ENCODE peak calls at places on chromosome 20, in six cellular contexts. P is stomach; G is heart left ventricle; N is A549; L is CD8-positive, alpha-beta memory T cell; O is RWPE1. K is an unnamed sample.

GRCh38 chr20:19644085-19644484 is 114.0 kb upstream of the RIN2 start:
- DNase-seq in P (no peak), G (no peak), N (no peak), O (peak), L (no peak), K (no peak)

GRCh38 chr20:14093652-14094051 is 98.3 kb downstream of the MACROD2 start:
- DNase-seq in P (peak), O (no peak), G (no peak), N (no peak), L (no peak), K (no peak)

GRCh38 chr20:51366155-51366886 is 176.2 kb downstream of the NFATC2 start:
- DNase-seq in N (peak), O (peak), L (no peak), P (peak), G (peak), K (peak)

GRCh38 chr20:41205313-41205712 is 68.0 kb downstream of the PLCG1 start:
- DNase-seq in G (peak), L (no peak), O (no peak), N (no peak), P (no peak), K (no peak)

GRCh38 chr20:45059022-45059728 is 41.8 kb downstream of the KCNS1 start:
- DNase-seq in O (peak), L (no peak), P (no peak), G (no peak), N (no peak), K (no peak)

GRCh38 chr20:12847862-12848261 is 160.9 kb upstream of the SPTLC3 start:
- DNase-seq in P (no peak), N (no peak), G (no peak), O (peak), L (no peak), K (peak)

GRCh38 chr20:44137210-44137781 is 49.7 kb downstream of the JPH2 start:
- DNase-seq in O (peak), L (no peak), N (peak), P (no peak), G (peak), K (no peak)

GRCh38 chr20:33862709-33863403 is 51.7 kb downstream of the CHMP4B start:
- DNase-seq in O (peak), P (peak), G (peak), L (peak), N (peak), K (peak)

GRCh38 chr20:12860619-12861247 is 148.0 kb upstream of the SPTLC3 start:
- DNase-seq in N (no peak), O (no peak), G (no peak), P (no peak), L (no peak), K (no peak)

GRCh38 chr20:19974621-19975435 is 42.3 kb upstream of the NAA20 start:
- DNase-seq in O (peak), G (peak), L (no peak), P (peak), N (peak), K (peak)

GRCh38 chr20:23103284-23104018 is 17.3 kb upstream of the CD93 start:
- DNase-seq in P (no peak), O (no peak), G (no peak), N (no peak), L (no peak), K (no peak)

GRCh38 chr20:17542993-17543412 is 11.8 kb upstream of the BFSP1 start:
- DNase-seq in O (no peak), L (no peak), N (no peak), G (no peak), P (no peak), K (no peak)

GRCh38 chr20:57445298-57445697 is 54.1 kb downstream of the RBM38 start:
- DNase-seq in N (no peak), G (peak), L (no peak), O (no peak), P (no peak), K (no peak)

GRCh38 chr20:35463455-35464300 is 8.3 kb downstream of the CEP250 start:
- DNase-seq in O (peak), L (peak), G (peak), N (peak), P (peak), K (peak)

GRCh38 chr20:18197382-18198070 is 59.9 kb downstream of the KAT14 start:
- DNase-seq in O (peak), P (no peak), N (no peak), L (no peak), G (no peak), K (no peak)

GRCh38 chr20:41138527-41139226 is 1.3 kb downstream of the PLCG1 start:
- DNase-seq in G (no peak), L (peak), N (no peak), P (no peak), O (peak), K (no peak)

GRCh38 chr20:50146732-50147662 is 6.5 kb downstream of the PEDS1 start:
- DNase-seq in P (peak), G (no peak), O (peak), L (peak), N (no peak), K (peak)

GRCh38 chr20:23449400-23449799 is 3.3 kb downstream of the CST11 start:
- DNase-seq in L (no peak), P (no peak), N (no peak), O (no peak), G (no peak), K (no peak)

GRCh38 chr20:35621560-35621946 is 5.9 kb downstream of the SPAG4 start:
- DNase-seq in O (no peak), L (no peak), G (no peak), N (peak), P (no peak), K (no peak)

GRCh38 chr20:60306516-60306915 is 348.3 kb downstream of the CDH26 start:
- DNase-seq in G (no peak), P (no peak), N (no peak), L (no peak), O (no peak), K (no peak)

GRCh38 chr20:11274137-11274536 is 600.3 kb upstream of the JAG1 start:
- DNase-seq in P (no peak), L (no peak), N (peak), G (no peak), O (peak), K (peak)

GRCh38 chr20:60993647-60994046 is 258.4 kb upstream of the CDH4 start:
- DNase-seq in N (peak), O (no peak), L (no peak), G (no peak), P (no peak), K (peak)

GRCh38 chr20:61099786-61100185 is 152.3 kb upstream of the CDH4 start:
- DNase-seq in N (no peak), O (no peak), L (no peak), G (no peak), P (no peak), K (no peak)

GRCh38 chr20:34581341-34582189 is 23.0 kb downstream of the MAP1LC3A start:
- DNase-seq in P (no peak), N (no peak), L (no peak), G (peak), O (no peak), K (peak)

GRCh38 chr20:45436732-45437485 is 21.0 kb downstream of the PIGT start:
- DNase-seq in L (peak), N (peak), G (peak), O (peak), P (peak), K (peak)

GRCh38 chr20:50354690-50355592 is 155.2 kb upstream of the PTPN1 start:
- DNase-seq in L (no peak), P (no peak), O (peak), N (no peak), G (peak), K (no peak)

GRCh38 chr20:16518068-16518783 is 55.0 kb downstream of the KIF16B start:
- DNase-seq in L (no peak), G (no peak), N (peak), O (peak), P (peak), K (peak)

GRCh38 chr20:36848078-36848660 is 27.8 kb upstream of the TLDC2 start:
- DNase-seq in N (peak), O (no peak), G (peak), L (no peak), P (no peak), K (no peak)

GRCh38 chr20:11624704-11625103 is 293.0 kb upstream of the BTBD3 start:
- DNase-seq in N (no peak), G (no peak), P (no peak), O (no peak), L (no peak), K (no peak)

GRCh38 chr20:19492937-19493336 is 265.1 kb upstream of the RIN2 start:
- DNase-seq in N (no peak), G (no peak), O (no peak), P (no peak), L (no peak), K (no peak)

GRCh38 chr20:36519944-36520343 is 21.4 kb upstream of the MYL9 start:
- DNase-seq in P (no peak), G (no peak), N (no peak), L (no peak), O (no peak), K (no peak)

GRCh38 chr20:17856024-17856564 is 112.5 kb downstream of the SNX5 start:
- DNase-seq in L (no peak), N (no peak), G (no peak), P (peak), O (no peak), K (no peak)

GRCh38 chr20:33694666-33695065 is 8.5 kb upstream of the E2F1 start:
- DNase-seq in O (no peak), L (no peak), G (no peak), P (no peak), N (no peak), K (no peak)

GRCh38 chr20:62303049-62303326 is 191 bp downstream of the ADRM1 start:
- DNase-seq in G (no peak), L (no peak), N (no peak), P (no peak), O (peak), K (no peak)
- H3K27ac ChIP-seq in G (peak), L (peak), N (peak), P (peak), O (peak), K (peak)

GRCh38 chr20:46562373-46563169 is 12.1 kb upstream of the OCSTAMP start:
- DNase-seq in P (peak), N (peak), G (peak), O (peak), L (peak), K (peak)
- H3K27ac ChIP-seq in P (peak), N (peak), G (no peak), O (no peak), L (no peak), K (no peak)

DNA sequence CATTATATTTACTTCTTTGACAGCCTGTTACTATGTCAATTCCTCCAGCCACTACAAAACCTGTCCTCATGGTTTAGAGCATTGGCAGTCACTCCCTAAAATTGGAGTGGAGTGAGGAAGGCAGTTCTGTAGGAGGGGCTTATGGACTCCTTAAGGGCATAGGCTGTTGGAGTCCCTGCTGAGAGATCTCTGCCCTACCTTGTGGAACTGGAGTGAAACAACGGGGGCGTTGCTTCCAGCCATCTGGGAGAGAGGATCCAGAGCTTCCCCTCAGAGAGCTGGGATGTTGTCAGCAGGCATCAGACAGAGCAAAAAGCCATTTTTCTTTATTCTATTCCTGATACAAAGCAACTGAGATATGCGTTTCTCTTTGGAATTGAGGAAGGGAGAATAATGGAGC is 402.3 kb downstream of the PLCB1 start:
- DNase-seq in L (no peak), N (no peak), P (no peak), O (no peak), G (no peak), K (no peak)
- H3K27ac ChIP-seq in L (no peak), N (no peak), P (no peak), O (no peak), G (no peak), K (no peak)

DNA sequence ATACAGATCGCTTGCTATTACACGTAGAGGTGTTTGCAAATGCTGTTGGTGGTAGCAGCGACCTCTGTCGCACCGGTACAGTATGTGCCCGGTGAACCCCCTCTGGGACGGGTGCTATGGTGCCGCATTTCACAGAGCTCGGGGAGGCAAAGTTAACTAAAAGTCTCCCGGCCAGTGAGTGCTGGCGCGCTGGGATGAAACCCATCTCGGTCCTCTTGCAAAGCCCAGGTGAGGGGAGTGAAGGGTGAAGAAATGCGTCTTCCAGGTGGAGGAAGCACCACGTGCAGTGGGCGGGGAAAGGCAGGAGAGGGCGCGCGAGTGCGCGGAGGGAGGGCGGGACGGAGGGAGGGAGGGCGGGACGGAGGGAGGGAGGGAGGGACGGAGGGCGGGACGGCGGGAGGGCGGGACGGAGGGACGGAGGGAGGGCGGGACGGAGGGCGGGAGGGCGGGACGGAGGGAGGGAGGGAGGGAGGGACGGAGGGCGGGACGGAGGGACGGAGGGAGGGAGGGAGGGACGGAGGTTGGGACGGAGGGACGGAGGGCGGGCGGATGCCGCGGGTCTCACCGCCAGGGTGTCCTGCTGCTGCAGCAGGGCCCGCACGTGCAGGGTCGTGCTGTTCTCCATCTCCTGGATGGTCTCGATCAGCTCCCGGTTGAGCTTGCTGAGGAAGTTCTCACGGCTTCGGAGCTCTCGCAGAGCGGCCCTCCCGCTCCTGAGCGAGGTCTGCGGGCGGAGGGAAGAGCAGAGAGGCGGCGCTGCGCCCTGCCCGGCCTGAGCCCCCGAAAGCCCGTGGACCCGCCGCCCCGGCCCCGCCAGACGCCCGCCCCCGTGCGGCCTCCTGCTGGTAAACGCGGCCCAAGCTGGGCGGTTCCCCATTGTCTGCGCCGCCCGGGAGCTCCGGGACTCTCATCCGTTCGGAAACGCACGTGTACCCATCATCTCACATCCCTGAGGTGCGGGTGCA is 11.7 kb downstream of the C20orf96 start:
- DNase-seq in L (no peak), P (no peak), G (peak), N (no peak), O (peak), K (peak)
- H3K27ac ChIP-seq in L (no peak), P (no peak), G (no peak), N (no peak), O (peak), K (no peak)